ENCODE peak calls at places on chromosomes 2 and 18, in four cellular contexts. H is MM.1S, W is fibroblast of mammary gland, U is IMR-90. Q is an unnamed sample.
A peak's percentile ranks its signal among the peaks of the same experiment; 100 is the strongest.

GRCh38 chr2:2528801-2529200 is 197.7 kb upstream of the MYT1L start:
- DNase-seq in W (no peak), H (no peak), U (no peak), Q (no peak)

GRCh38 chr18:49021433-49022129 is 70.8 kb upstream of the SMAD7 start:
- DNase-seq in H (peak; percentile 15), U (peak; percentile 33), W (peak; percentile 41), Q (peak; percentile 56)

GRCh38 chr2:207823865-207824264 is 54.2 kb upstream of the FZD5 start:
- DNase-seq in U (no peak), W (no peak), H (no peak), Q (no peak)

GRCh38 chr2:218329027-218329825 is 27.4 kb upstream of the CATIP start:
- DNase-seq in H (no peak), U (no peak), W (no peak), Q (no peak)

GRCh38 chr2:102101844-102102635 is 40.5 kb upstream of the IL1R1 start:
- DNase-seq in U (no peak), W (no peak), H (no peak), Q (peak; percentile 58)

GRCh38 chr2:148534416-148535205 is 109.9 kb upstream of the EPC2 start:
- DNase-seq in U (no peak), W (peak; percentile 53), H (no peak), Q (peak; percentile 47)

GRCh38 chr2:42383855-42384530 is 23.0 kb upstream of the COX7A2L start:
- DNase-seq in W (no peak), U (no peak), H (no peak), Q (no peak)

GRCh38 chr18:69947361-69948106 is at the start of gene CD226:
- DNase-seq in W (no peak), U (no peak), H (no peak), Q (no peak)

GRCh38 chr2:189306441-189307006 is 127.0 kb upstream of the COL5A2 start:
- DNase-seq in U (no peak), W (no peak), H (no peak), Q (no peak)

DNA sequence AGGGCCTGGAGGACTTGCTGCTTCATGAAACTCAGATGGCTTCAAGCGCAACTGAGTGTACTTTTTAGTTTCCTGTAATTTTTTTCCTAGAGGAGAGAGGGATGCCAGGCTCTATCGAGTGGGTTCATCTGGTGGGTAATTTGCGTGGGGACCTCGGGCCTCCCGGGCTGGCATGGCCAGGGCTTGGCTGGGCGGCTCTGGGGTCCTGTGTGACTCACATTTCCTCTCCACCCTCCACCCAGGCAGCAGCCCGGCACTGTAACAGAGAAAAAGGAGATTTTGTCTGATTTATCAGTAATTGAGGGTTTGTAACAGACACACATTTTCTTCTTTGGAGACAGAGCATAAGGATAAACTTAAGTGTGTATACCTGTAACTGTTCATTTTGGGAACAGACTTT is 64.2 kb downstream of the NFATC1 start:
- DNase-seq in H (no peak), W (no peak), U (no peak), Q (peak; percentile 22)
- H3K4me3 ChIP-seq in H (no peak overlapping the region), W (no peak overlapping the region), U (no peak overlapping the region), Q (no peak overlapping the region)

DNA sequence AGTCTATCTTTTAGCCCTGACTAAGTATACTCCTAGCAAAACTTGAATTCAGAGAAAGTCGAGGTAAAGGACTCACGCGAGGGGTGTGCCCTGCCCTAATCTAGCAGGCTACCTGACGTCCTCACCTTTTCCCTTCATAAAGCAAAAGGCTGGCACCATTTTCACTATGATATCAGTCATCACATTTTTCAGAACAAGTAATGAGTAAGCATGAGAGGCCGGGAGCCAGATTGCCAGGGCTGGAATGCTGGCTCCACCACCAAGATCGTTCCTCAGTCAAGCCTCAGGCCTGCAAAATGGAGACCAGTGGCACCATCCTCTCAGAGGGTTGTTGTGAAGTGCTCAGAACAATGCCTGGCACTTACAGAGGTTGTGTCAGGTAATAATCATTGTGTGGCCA is 18.7 kb upstream of the NCKAP5 start:
- DNase-seq in W (no peak), U (no peak), H (no peak), Q (peak; percentile 38)
- H3K4me3 ChIP-seq in W (no peak overlapping the region), U (no peak overlapping the region), H (no peak overlapping the region), Q (no peak overlapping the region)

GRCh38 chr2:210540471-210541257 is 15.7 kb upstream of the CPS1 start:
- DNase-seq in U (peak; percentile 4), H (no peak), W (peak; percentile 8), Q (no peak)
- H3K4me3 ChIP-seq in U (no peak overlapping the region), H (no peak overlapping the region), W (no peak overlapping the region), Q (no peak overlapping the region)

DNA sequence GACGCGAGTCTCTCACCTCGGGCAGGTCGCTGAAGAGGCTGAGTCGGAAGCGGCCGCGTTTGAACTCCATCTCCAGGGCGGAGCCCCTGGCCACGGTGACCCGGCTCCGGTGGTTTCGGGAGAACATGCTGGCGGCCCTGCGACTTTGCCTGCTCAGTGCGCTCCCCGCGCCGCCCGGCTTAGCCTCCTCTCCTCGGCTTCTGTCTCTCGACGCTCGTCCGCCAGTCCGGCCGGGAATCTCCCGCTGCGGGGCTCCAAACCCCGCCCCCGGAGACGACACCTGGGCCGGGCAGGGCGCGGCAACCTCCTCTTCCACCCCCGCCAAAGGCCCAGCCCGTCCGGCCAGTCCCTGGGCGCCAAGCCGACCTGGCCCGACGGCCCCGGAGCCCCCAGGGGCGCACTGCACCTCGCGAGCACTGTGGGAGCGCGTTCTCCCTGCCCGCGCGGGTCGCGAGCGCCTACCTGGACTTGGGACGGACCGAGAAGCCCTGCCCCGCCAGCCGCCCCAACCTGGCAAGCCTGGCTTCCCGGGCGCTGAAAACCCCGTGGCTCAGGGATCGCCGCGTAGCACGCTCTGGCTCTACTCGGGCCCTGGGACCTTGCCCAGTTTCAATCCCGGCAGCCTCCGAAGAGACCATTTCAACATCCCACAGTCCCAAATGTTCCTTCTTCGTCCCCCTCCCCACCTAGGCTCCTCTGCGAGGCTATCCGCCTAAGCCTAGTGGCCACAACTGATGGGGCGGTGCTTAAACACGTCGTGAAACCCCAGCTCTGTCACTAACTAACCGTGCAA is at the start of gene RTKN:
- DNase-seq in H (peak; percentile 37), W (no peak), U (no peak), Q (no peak)
- H3K4me3 ChIP-seq in H (peak within 1 kb of the TSS; percentile 58), W (peak within 1 kb of the TSS; percentile 57), U (no peak within 1 kb of the TSS), Q (peak within 1 kb of the TSS; percentile 71)

Q was measured in cardiac fibroblast.